ENCODE peak calls at places on chromosomes 3 and 15, in eight cellular contexts. F, Z, C, B, S, J, R and U are unnamed samples.

GRCh38 chr15:54256190-54256589 is 277.9 kb downstream of the UNC13C start:
- DNase-seq in F (no peak), Z (no peak), C (no peak), B (no peak), S (no peak), J (no peak), R (no peak), U (no peak)

GRCh38 chr3:61772439-61772838 is 211.1 kb downstream of the PTPRG start:
- DNase-seq in F (no peak), Z (no peak), C (no peak), B (no peak), S (no peak), J (no peak), R (no peak), U (no peak)

GRCh38 chr15:57216288-57216687 is 160.0 kb upstream of the CGNL1 start:
- DNase-seq in F (no peak), Z (no peak), C (no peak), B (no peak), S (peak), J (no peak), R (peak), U (no peak)

GRCh38 chr3:138941259-138941885 is 5.6 kb downstream of the FOXL2 start:
- DNase-seq in F (no peak), Z (peak), C (no peak), B (no peak), S (peak), J (peak), R (peak), U (no peak)

GRCh38 chr15:29765234-29765841 is 56.9 kb downstream of the TJP1 start:
- DNase-seq in F (no peak), Z (no peak), C (no peak), B (no peak), S (no peak), J (no peak), R (no peak), U (no peak)

GRCh38 chr3:13200951-13201350 is 127.7 kb upstream of the IQSEC1 start:
- DNase-seq in F (no peak), Z (no peak), C (no peak), B (no peak), S (no peak), J (no peak), R (peak), U (no peak)

GRCh38 chr3:131549340-131549739 is 46.6 kb upstream of the MRPL3 start:
- DNase-seq in F (no peak), Z (no peak), C (no peak), B (no peak), S (no peak), J (no peak), R (peak), U (no peak)

GRCh38 chr3:102514241-102514640 is 79.4 kb downstream of the ZPLD1 start:
- DNase-seq in F (no peak), Z (no peak), C (no peak), B (peak), S (peak), J (no peak), R (no peak), U (no peak)

GRCh38 chr3:73144276-73144675 is 82.8 kb downstream of the EBLN2 start:
- DNase-seq in F (no peak), Z (no peak), C (no peak), B (no peak), S (no peak), J (no peak), R (no peak), U (no peak)

GRCh38 chr15:42158941-42159340 is 2.5 kb upstream of the PLA2G4F start:
- DNase-seq in F (no peak), Z (no peak), C (no peak), B (no peak), S (no peak), J (no peak), R (no peak), U (no peak)

GRCh38 chr3:187183210-187183862 is 13.9 kb upstream of the RTP1 start:
- DNase-seq in F (no peak), Z (no peak), C (no peak), B (peak), S (no peak), J (no peak), R (peak), U (no peak)

GRCh38 chr15:89177116-89177515 is 44.3 kb downstream of the RLBP1 start:
- DNase-seq in F (no peak), Z (no peak), C (no peak), B (no peak), S (no peak), J (no peak), R (no peak), U (no peak)

GRCh38 chr3:82137050-82137449 is 375.6 kb upstream of the GBE1 start:
- DNase-seq in F (no peak), Z (no peak), C (no peak), B (no peak), S (no peak), J (no peak), R (no peak), U (no peak)

GRCh38 chr15:47301481-47301880 is 415.8 kb upstream of the SEMA6D start:
- DNase-seq in F (no peak), Z (no peak), C (no peak), B (peak), S (no peak), J (peak), R (no peak), U (no peak)

GRCh38 chr3:29789686-29790085 is 508.8 kb downstream of the RBMS3 start:
- DNase-seq in F (no peak), Z (no peak), C (no peak), B (no peak), S (no peak), J (no peak), R (no peak), U (no peak)

GRCh38 chr3:142940000-142940399 is 23.5 kb downstream of the PAQR9 start:
- DNase-seq in F (no peak), Z (no peak), C (no peak), B (no peak), S (no peak), J (no peak), R (no peak), U (no peak)

GRCh38 chr15:63319065-63319464 is 41.7 kb downstream of the APH1B start:
- DNase-seq in F (no peak), Z (no peak), C (no peak), B (no peak), S (no peak), J (no peak), R (no peak), U (no peak)